ENCODE peak calls at places on chromosomes 5 and 9, in eight cellular contexts. H is GM06990; G is astrocyte of the spinal cord; U is GM12878; V is CD8-positive, alpha-beta memory T cell; F is skeletal muscle cell; R is fibroblast of lung; L is LNCaP clone FGC. J is an unnamed sample.

GRCh38 chr5:69364414-69364813 is 4.9 kb downstream of the AK6 start:
- DNase-seq in H (no peak), G (peak), U (no peak), V (no peak), F (no peak), R (peak), L (no peak), J (no peak)

GRCh38 chr5:132070460-132071337 is 2.9 kb upstream of the CSF2 start:
- DNase-seq in H (no peak), G (peak), U (no peak), V (no peak), F (no peak), R (peak), L (no peak), J (no peak)

GRCh38 chr9:106878081-106878837 is 15.3 kb downstream of the ZNF462 start:
- DNase-seq in H (no peak), G (no peak), U (no peak), V (no peak), F (no peak), R (no peak), L (no peak), J (no peak)

GRCh38 chr9:72826954-72827953 is 125.6 kb downstream of the ALDH1A1 start:
- DNase-seq in H (no peak), G (no peak), U (no peak), V (no peak), F (no peak), R (no peak), L (no peak), J (no peak)

GRCh38 chr9:135508211-135508820 is 7.8 kb downstream of the MRPS2 start:
- DNase-seq in H (no peak), G (no peak), U (no peak), V (no peak), F (no peak), R (no peak), L (no peak), J (no peak)

GRCh38 chr9:111821006-111821528 is 26.3 kb upstream of the SHOC1 start:
- DNase-seq in H (no peak), G (no peak), U (no peak), V (no peak), F (no peak), R (no peak), L (no peak), J (no peak)

GRCh38 chr5:142644127-142644526 is 41.8 kb downstream of the FGF1 start:
- DNase-seq in H (no peak), G (no peak), U (no peak), V (no peak), F (peak), R (no peak), L (no peak), J (no peak)

GRCh38 chr5:39948867-39949468 is 524.2 kb upstream of the DAB2 start:
- DNase-seq in H (peak), G (peak), U (peak), V (peak), F (peak), R (peak), L (peak), J (peak)

GRCh38 chr9:26779072-26779471 is 113.5 kb downstream of the CAAP1 start:
- DNase-seq in H (no peak), G (no peak), U (no peak), V (no peak), F (no peak), R (peak), L (no peak), J (no peak)

GRCh38 chr9:116978155-116978554 is 291.1 kb downstream of the TRIM32 start:
- DNase-seq in H (no peak), G (no peak), U (no peak), V (no peak), F (no peak), R (no peak), L (no peak), J (peak)

GRCh38 chr5:92838253-92838652 is 742.8 kb downstream of the NR2F1-AS1 start:
- DNase-seq in H (no peak), G (no peak), U (no peak), V (no peak), F (no peak), R (no peak), L (peak), J (no peak)

GRCh38 chr9:126126807-126127206 is 199.8 kb upstream of the MVB12B start:
- DNase-seq in H (no peak), G (no peak), U (no peak), V (no peak), F (no peak), R (no peak), L (no peak), J (no peak)

GRCh38 chr9:122360891-122361290 is 9.9 kb upstream of the PTGS1 start:
- DNase-seq in H (no peak), G (no peak), U (no peak), V (no peak), F (no peak), R (no peak), L (no peak), J (no peak)

GRCh38 chr5:73969195-73970059 is 343.4 kb downstream of the ARHGEF28 start:
- DNase-seq in H (no peak), G (no peak), U (no peak), V (no peak), F (no peak), R (no peak), L (no peak), J (no peak)

GRCh38 chr9:91197232-91198181 is 164.2 kb downstream of the AUH start:
- DNase-seq in H (no peak), G (peak), U (no peak), V (no peak), F (peak), R (peak), L (peak), J (peak)

GRCh38 chr9:77218612-77219011 is 41.3 kb downstream of the VPS13A start:
- DNase-seq in H (no peak), G (peak), U (no peak), V (no peak), F (peak), R (peak), L (no peak), J (peak)

GRCh38 chr5:140321796-140322195 is 18.9 kb upstream of the PFDN1 start:
- DNase-seq in H (no peak), G (no peak), U (peak), V (no peak), F (no peak), R (peak), L (no peak), J (no peak)

GRCh38 chr9:35617548-35617947 is 665 bp downstream of the CD72 start:
- DNase-seq in H (no peak), G (no peak), U (no peak), V (no peak), F (no peak), R (no peak), L (no peak), J (no peak)
- H3K4me3 ChIP-seq in H (peak), G (no peak), U (peak), V (peak), F (no peak), R (no peak), L (no peak), J (no peak)

GRCh38 chr9:120877276-120878034 is 467 bp upstream of the PHF19 start:
- DNase-seq in H (peak), G (peak), U (no peak), V (peak), F (no peak), R (peak), L (no peak), J (no peak)

GRCh38 chr9:120876842-120877240 is at the start of gene PHF19:
- DNase-seq in H (peak), G (peak), U (no peak), V (no peak), F (no peak), R (peak), L (no peak), J (no peak)

GRCh38 chr9:120875954-120876841 is 790 bp downstream of the PHF19 start:
- DNase-seq in H (peak), G (peak), U (no peak), V (peak), F (peak), R (peak), L (no peak), J (peak)

GRCh38 chr9:120879421-120879820 is 2.4 kb upstream of the PHF19 start:
- DNase-seq in H (no peak), G (no peak), U (no peak), V (no peak), F (no peak), R (no peak), L (no peak), J (no peak)

GRCh38 chr9:120878188-120879130 is 1.5 kb upstream of the PHF19 start:
- DNase-seq in H (no peak), G (no peak), U (no peak), V (no peak), F (no peak), R (no peak), L (no peak), J (no peak)
- H3K4me3 ChIP-seq in H (peak), G (no peak), U (peak), V (peak), F (no peak), R (no peak), L (no peak), J (no peak)

GRCh38 chr5:125346316-125346715 is 599.9 kb upstream of the ZNF608 start:
- DNase-seq in H (no peak), G (no peak), U (no peak), V (no peak), F (no peak), R (no peak), L (no peak), J (no peak)

GRCh38 chr5:125348936-125349335 is 602.5 kb upstream of the ZNF608 start:
- DNase-seq in H (no peak), G (no peak), U (no peak), V (no peak), F (no peak), R (no peak), L (no peak), J (no peak)

GRCh38 chr5:125342938-125343401 is 596.5 kb upstream of the ZNF608 start:
- DNase-seq in H (no peak), G (peak), U (no peak), V (no peak), F (no peak), R (peak), L (no peak), J (no peak)

GRCh38 chr5:125349432-125349831 is 603.0 kb upstream of the ZNF608 start:
- DNase-seq in H (no peak), G (peak), U (no peak), V (no peak), F (no peak), R (peak), L (no peak), J (no peak)

DNA sequence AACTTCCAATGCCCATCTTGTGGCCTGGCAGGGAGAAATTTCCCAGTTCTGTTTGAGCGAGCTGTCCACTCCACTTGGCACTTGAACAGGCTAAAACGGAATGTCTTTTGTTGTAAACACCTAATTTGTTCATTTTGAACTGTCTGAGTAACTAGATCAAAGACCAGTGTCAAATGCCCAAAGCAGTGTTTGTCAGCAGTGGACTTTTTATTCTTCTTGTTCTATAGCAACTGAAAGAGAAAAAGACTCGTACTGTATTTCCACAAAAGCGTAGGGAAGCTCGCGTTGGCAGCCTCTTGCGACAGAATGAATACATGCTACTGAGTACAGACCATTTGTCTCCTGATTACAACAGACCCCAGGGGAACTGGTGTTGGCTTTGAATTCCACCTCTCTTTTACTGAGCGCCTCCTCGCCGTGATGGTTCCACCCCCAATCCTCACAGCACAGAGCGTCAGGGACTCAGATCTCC is 601.8 kb upstream of the ZNF608 start:
- DNase-seq in H (no peak), G (peak), U (no peak), V (no peak), F (peak), R (peak), L (no peak), J (no peak)
- H3K4me3 ChIP-seq in H (no peak), G (no peak), U (no peak), V (no peak), F (no peak), R (no peak), L (no peak), J (no peak)

GRCh38 chr9:83218411-83219090 is 155.6 kb upstream of the RASEF start:
- DNase-seq in H (no peak), G (no peak), U (no peak), V (no peak), F (no peak), R (no peak), L (no peak), J (no peak)
- H3K4me3 ChIP-seq in H (no peak), G (peak), U (no peak), V (no peak), F (peak), R (no peak), L (peak), J (peak)

DNA sequence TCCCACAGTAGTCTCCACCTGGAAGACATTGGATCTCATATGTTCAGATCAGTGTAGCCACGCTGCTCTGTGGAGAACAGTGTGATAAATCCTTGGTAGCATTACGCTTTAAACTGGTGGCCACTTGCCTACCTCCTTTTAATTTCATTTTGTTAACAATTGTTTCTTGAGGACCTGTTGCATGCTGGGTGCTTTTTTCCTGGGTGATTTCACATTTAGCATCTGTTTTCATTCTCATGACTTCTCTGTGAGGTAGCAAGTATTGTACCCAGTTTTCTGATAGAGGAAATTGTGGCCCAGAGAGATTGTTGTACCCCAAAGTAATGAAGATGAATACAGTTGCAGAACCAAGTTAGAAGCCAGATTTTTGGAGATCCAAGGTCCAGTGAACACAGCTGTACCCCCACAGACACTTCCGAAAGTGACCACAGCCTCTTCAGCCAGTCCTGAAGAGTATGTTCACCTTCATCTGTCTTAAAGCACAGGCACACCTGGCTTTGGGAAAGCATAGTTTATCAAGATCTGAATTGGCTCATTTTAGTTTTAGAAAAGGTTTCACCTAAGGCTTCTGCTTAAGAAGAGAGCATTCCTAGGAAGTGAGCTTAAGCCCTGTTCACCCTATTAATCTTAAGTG is 75.2 kb downstream of the F2RL2 start:
- DNase-seq in H (peak), G (no peak), U (peak), V (no peak), F (no peak), R (no peak), L (no peak), J (no peak)
- H3K4me3 ChIP-seq in H (no peak), G (no peak), U (peak), V (no peak), F (no peak), R (no peak), L (peak), J (no peak)

GRCh38 chr9:88535226-88535931 is 401 bp downstream of the NXNL2 start:
- DNase-seq in H (peak), G (no peak), U (no peak), V (no peak), F (no peak), R (no peak), L (peak), J (no peak)
- H3K4me3 ChIP-seq in H (no peak), G (peak), U (no peak), V (peak), F (peak), R (peak), L (peak), J (peak)

DNA sequence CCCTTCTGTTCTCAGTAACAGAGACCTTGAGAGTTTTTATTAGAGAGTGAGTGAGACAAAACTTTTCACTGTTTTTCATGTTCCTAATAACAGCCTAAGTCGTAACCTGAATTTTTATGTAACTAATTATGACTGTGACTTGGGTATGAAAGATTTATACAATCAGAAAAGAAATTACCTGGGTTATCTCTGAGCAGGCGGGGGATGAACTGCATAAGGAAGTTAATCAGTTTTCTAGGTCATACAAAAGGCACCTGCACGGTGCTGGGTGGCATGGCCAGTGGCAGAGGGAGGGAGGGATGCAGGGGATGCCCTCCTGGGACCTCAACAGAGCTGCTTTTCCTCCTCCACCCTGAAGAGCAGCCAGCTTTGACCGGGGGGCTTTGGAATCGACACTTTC is 219.8 kb downstream of the HSPA4 start:
- DNase-seq in H (no peak), G (no peak), U (no peak), V (no peak), F (no peak), R (no peak), L (no peak), J (no peak)
- H3K4me3 ChIP-seq in H (no peak), G (no peak), U (no peak), V (no peak), F (no peak), R (no peak), L (no peak), J (no peak)

GRCh38 chr5:180086816-180087426 is 15.4 kb upstream of the RNF130 start:
- DNase-seq in H (no peak), G (no peak), U (no peak), V (no peak), F (no peak), R (no peak), L (no peak), J (no peak)

GRCh38 chr5:180088561-180088960 is 17.0 kb upstream of the RNF130 start:
- DNase-seq in H (no peak), G (no peak), U (no peak), V (no peak), F (no peak), R (no peak), L (no peak), J (no peak)

GRCh38 chr5:180090769-180091546 is 19.4 kb upstream of the RNF130 start:
- DNase-seq in H (no peak), G (peak), U (no peak), V (no peak), F (no peak), R (peak), L (no peak), J (no peak)

GRCh38 chr5:180093241-180093640 is 21.7 kb upstream of the RNF130 start:
- DNase-seq in H (no peak), G (no peak), U (no peak), V (no peak), F (no peak), R (no peak), L (no peak), J (no peak)

GRCh38 chr5:180090098-180090768 is 18.7 kb upstream of the RNF130 start:
- DNase-seq in H (peak), G (peak), U (no peak), V (peak), F (peak), R (peak), L (no peak), J (no peak)
- H3K4me3 ChIP-seq in H (no peak), G (peak), U (no peak), V (peak), F (peak), R (peak), L (peak), J (peak)

J was measured in kidney epithelial cell.